ENCODE peak calls at places on chromosomes 4 and X, in six cellular contexts. L is hepatocyte, V is GM06990, T is lower leg skin, H is AG09309, W is astrocyte. Q is an unnamed sample.

GRCh38 chr4:180150818-180151217 is 2092.4 kb upstream of the TENM3 start:
- DNase-seq in L (no peak), H (no peak), T (no peak), W (no peak), V (no peak), Q (no peak)

GRCh38 chrX:121161501-121161933 is 114.1 kb downstream of the GLUD2 start:
- DNase-seq in L (no peak), T (no peak), H (no peak), V (no peak), W (no peak), Q (no peak)

GRCh38 chr4:122117743-122118142 is 34.4 kb upstream of the BLTP1 start:
- DNase-seq in H (peak), W (no peak), T (no peak), L (no peak), V (no peak), Q (no peak)

GRCh38 chr4:93731448-93731847 is 97.1 kb upstream of the ATOH1 start:
- DNase-seq in L (peak), T (no peak), H (no peak), V (no peak), W (peak), Q (no peak)

GRCh38 chr4:166838975-166839614 is 395.2 kb downstream of the SPOCK3 start:
- DNase-seq in H (no peak), W (no peak), L (no peak), T (no peak), V (peak), Q (no peak)

GRCh38 chrX:9340619-9341304 is 124.1 kb upstream of the TBL1X start:
- DNase-seq in H (no peak), L (peak), V (no peak), T (peak), W (peak), Q (no peak)

GRCh38 chr4:72302981-72303704 is 265.9 kb downstream of the ADAMTS3 start:
- DNase-seq in H (no peak), T (no peak), V (no peak), L (peak), W (no peak), Q (peak)

GRCh38 chr4:107719211-107719926 is 665 bp downstream of the PAPSS1 start:
- DNase-seq in L (no peak), V (no peak), H (no peak), T (no peak), W (peak), Q (no peak)

GRCh38 chr4:141240259-141240658 is 19.6 kb downstream of the ZNF330 start:
- DNase-seq in V (no peak), L (no peak), H (no peak), W (no peak), T (no peak), Q (no peak)

GRCh38 chr4:17153572-17153971 is 255.1 kb upstream of the LDB2 start:
- DNase-seq in L (no peak), H (no peak), T (no peak), V (no peak), W (no peak), Q (no peak)

GRCh38 chr4:8914461-8915171 is 43.0 kb upstream of the HMX1 start:
- DNase-seq in W (no peak), H (no peak), L (peak), V (no peak), T (peak), Q (no peak)

GRCh38 chr4:797066-797465 is 28.9 kb downstream of the CPLX1 start:
- DNase-seq in T (no peak), V (no peak), H (no peak), W (no peak), L (no peak), Q (no peak)

GRCh38 chr4:25358515-25359275 is 18.4 kb upstream of the ANAPC4 start:
- DNase-seq in L (peak), V (no peak), W (no peak), T (no peak), H (no peak), Q (no peak)

GRCh38 chr4:147492761-147493160 is 11.9 kb downstream of the EDNRA start:
- DNase-seq in W (peak), L (no peak), T (no peak), H (peak), V (no peak), Q (no peak)

GRCh38 chr4:77159798-77160197 is 2.8 kb downstream of the CCNG2 start:
- DNase-seq in W (no peak), T (no peak), H (no peak), V (no peak), L (no peak), Q (no peak)

GRCh38 chrX:74090049-74090448 is 213.9 kb upstream of the ZCCHC13 start:
- DNase-seq in H (no peak), V (no peak), T (no peak), W (no peak), L (no peak), Q (no peak)

GRCh38 chrX:45230410-45230809 is 29.7 kb upstream of the DIPK2B start:
- DNase-seq in T (no peak), H (no peak), L (no peak), W (no peak), V (no peak), Q (no peak)

GRCh38 chr4:84708406-84709135 is 125.6 kb downstream of the CDS1 start:
- DNase-seq in L (no peak), W (no peak), T (no peak), H (no peak), V (no peak), Q (no peak)

GRCh38 chr4:39201963-39202362 is 19.6 kb downstream of the WDR19 start:
- DNase-seq in W (no peak), H (no peak), L (no peak), V (no peak), T (no peak), Q (no peak)

GRCh38 chrX:110082156-110082555 is 79.2 kb downstream of the TMEM164 start:
- DNase-seq in V (no peak), L (no peak), H (peak), W (peak), T (no peak), Q (no peak)

GRCh38 chr4:83285022-83285387 is 407 bp upstream of the COQ2 start:
- DNase-seq in W (peak), L (peak), T (no peak), H (no peak), V (no peak), Q (peak)

GRCh38 chr4:53132117-53132889 is 233.6 kb downstream of the SCFD2 start:
- DNase-seq in T (no peak), V (peak), H (no peak), W (no peak), L (no peak), Q (no peak)

GRCh38 chrX:127038065-127038464 is 218.5 kb downstream of the PRR32 start:
- DNase-seq in T (no peak), V (no peak), H (no peak), L (no peak), W (no peak), Q (no peak)

GRCh38 chr4:75051431-75051830 is 118.5 kb downstream of the PARM1 start:
- DNase-seq in L (no peak), W (no peak), T (no peak), V (no peak), H (no peak), Q (no peak)

GRCh38 chrX:104459796-104460195 is 106.2 kb upstream of the IL1RAPL2 start:
- DNase-seq in T (no peak), H (no peak), V (no peak), L (no peak), W (no peak), Q (no peak)

GRCh38 chr4:10703146-10703545 is 18.6 kb upstream of the CLNK start:
- DNase-seq in T (no peak), L (no peak), H (no peak), W (peak), V (no peak), Q (no peak)

GRCh38 chr4:54423066-54423465 is 194.0 kb downstream of the PDGFRA start:
- DNase-seq in V (no peak), L (no peak), T (no peak), W (peak), H (peak), Q (no peak)

GRCh38 chrX:37993857-37994619 is 12.3 kb upstream of the SYTL5 start:
- DNase-seq in T (no peak), W (peak), H (no peak), V (peak), L (peak), Q (no peak)

GRCh38 chr4:89486042-89486441 is 178.4 kb upstream of the GPRIN3 start:
- DNase-seq in T (no peak), H (no peak), L (peak), V (no peak), W (peak), Q (no peak)

GRCh38 chrX:118730500-118731247 is 3.3 kb downstream of the IL13RA1 start:
- DNase-seq in H (peak), T (no peak), L (no peak), W (peak), V (no peak), Q (no peak)

GRCh38 chrX:149618871-149619270 is 12.7 kb downstream of the TMEM185A start:
- DNase-seq in W (no peak), T (no peak), V (no peak), H (no peak), L (no peak), Q (no peak)

GRCh38 chr4:68572653-68573052 is 3.5 kb downstream of the UGT2B17 start:
- DNase-seq in L (no peak), W (no peak), T (no peak), V (no peak), H (no peak), Q (no peak)

GRCh38 chrX:27883468-27884092 is 75.8 kb downstream of the MAGEB10 start:
- DNase-seq in H (no peak), T (no peak), L (no peak), V (peak), W (peak), Q (no peak)

GRCh38 chrX:45011131-45011530 is 138.1 kb downstream of the KDM6A start:
- DNase-seq in H (peak), T (no peak), V (no peak), L (no peak), W (peak), Q (no peak)

GRCh38 chr4:52951016-52951415 is 88.9 kb downstream of the RASL11B start:
- DNase-seq in H (no peak), L (no peak), T (no peak), V (no peak), W (no peak), Q (no peak)

DNA sequence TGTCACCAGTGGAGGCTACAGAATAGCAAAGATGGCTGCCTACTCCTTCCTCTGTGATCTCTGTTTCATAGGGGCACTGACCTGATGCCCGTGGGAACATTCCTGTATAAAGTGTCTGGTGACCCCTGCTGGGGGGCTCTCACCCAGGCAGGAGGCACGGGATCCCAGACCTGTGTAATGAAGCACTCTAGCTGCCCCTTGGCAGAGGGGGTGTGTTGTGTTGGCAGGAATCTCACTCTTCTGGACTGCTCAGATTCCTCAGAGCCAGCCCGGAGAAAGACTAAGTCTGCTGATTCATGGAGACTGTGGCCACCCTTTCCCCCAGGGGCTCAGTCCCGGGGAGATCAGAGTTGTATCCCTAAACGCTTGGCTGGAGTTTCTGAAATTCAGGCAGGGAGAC is 648.3 kb downstream of the SPRY1 start:
- DNase-seq in L (no peak), H (no peak), W (no peak), V (no peak), T (no peak), Q (no peak)
- TF ChIP-seq CTCF in L (no peak), H (no peak), W (no peak), V (no peak), T (no peak), Q (no peak)

GRCh38 chr4:41081847-41082246 is 132.5 kb downstream of the APBB2 start:
- DNase-seq in L (no peak), V (no peak), H (no peak), W (no peak), T (no peak), Q (no peak)

GRCh38 chr4:41077628-41078027 is 136.7 kb downstream of the APBB2 start:
- DNase-seq in W (no peak), H (no peak), L (no peak), V (no peak), T (no peak), Q (no peak)

GRCh38 chr4:41080964-41081363 is 133.4 kb downstream of the APBB2 start:
- DNase-seq in T (no peak), W (no peak), V (no peak), L (no peak), H (no peak), Q (no peak)

GRCh38 chr4:41076481-41076880 is 137.9 kb downstream of the APBB2 start:
- DNase-seq in T (no peak), H (no peak), W (no peak), V (no peak), L (no peak), Q (no peak)

DNA sequence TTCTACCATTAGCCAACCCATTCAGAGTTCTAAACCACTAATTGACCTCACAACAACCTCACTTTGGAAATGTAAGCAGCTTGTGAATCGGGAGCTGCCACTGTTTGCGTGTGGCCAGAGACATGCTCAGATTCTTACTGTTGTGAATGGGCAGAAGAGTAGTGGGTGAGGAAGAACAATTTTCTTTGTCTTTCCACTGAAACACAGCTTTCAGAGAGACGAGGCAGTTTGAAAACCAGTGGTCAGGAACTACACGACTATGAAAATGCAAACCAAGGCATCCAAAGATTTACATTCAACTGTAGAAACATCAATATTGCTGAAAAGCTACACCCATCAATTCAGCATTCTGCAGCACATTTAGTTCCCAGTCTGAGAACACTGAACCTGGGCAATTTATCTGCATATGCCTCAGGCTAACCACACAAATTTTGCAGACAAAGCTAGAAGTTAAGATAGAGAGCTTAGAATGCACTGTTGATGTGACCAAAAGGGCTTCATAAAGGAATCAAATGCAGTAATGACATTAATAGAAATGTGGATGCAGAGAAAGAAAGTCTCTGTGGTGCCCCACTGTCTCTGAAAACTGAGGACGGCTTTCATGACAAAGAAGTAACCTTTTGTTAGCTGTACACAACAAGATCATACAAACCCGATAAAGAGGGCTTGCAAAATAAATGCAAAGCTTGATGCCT is 134.3 kb downstream of the APBB2 start:
- DNase-seq in H (no peak), L (no peak), W (no peak), V (no peak), T (no peak), Q (no peak)
- TF ChIP-seq CTCF in H (no peak), L (no peak), W (no peak), V (no peak), T (no peak), Q (no peak)

DNA sequence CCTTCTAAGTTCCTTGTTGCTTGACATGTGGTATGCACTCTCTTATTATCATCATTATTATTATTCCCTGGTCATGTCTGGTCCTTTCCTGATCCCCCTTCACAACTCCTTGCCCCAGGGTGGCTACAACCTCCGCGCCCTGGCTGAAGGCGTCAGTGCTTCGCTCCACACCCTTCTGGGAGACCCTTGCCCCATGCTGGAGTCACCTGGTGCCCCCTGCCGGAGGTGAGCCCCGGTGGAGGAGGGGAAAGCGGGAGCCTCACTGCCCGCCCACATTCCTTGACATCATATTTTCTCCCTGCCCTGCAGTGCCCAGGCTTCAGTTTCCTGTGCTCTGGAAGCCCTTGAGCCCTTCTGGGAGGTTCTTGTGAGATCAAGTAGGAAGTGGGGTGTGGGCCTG is 11.0 kb upstream of the ERAS start:
- DNase-seq in V (no peak), W (no peak), T (no peak), H (no peak), L (no peak), Q (no peak)
- TF ChIP-seq CTCF in V (no peak), W (no peak), T (no peak), H (no peak), L (no peak), Q (no peak)

DNA sequence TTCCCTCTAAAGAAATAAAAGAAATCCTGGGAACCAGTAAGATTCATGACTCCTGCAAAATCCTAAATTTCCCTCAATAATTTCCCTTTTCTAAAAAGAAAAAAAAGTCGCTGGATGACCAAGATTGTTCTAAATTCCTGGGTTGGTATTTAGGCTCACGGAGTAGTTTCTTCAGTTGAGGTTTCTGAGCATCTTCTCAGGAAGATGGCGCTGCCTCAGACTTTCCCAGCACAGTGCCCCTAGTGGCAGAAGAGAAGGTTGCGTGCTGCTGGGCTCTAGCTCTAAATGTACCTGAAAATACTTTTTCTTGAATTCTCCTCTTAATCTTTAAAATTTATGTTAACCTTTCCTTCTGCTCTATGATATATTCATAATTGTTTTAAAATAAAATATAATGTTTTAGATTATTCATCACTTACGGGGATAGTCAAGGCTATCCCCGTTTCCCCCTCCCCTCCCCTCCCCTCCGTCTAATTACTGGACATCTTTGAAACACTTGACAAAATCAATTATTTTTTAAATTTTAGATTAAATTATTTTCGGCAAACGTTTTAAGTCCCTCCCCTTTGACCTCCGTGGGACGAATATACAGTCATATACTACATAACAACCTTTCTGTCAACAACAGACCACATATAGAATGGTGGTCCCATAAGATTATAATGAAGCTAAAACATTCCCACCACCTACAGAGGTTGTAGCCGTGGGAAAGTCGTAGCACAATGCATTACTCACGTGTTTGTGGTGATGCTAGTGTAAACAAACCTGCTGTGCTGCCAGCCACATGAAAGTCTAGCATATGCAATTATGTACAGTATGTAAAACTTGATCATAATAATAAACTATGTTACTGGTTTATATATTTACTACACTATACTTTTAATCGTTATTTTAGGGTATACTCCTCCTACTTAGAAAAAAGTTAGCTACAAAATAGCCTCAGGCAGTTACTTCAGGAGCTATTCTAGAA is 41.0 kb upstream of the GATB start:
- DNase-seq in W (no peak), H (no peak), L (peak), V (no peak), T (no peak), Q (peak)
- TF ChIP-seq CTCF in W (peak), H (peak), L (peak), V (peak), T (no peak), Q (peak)

DNA sequence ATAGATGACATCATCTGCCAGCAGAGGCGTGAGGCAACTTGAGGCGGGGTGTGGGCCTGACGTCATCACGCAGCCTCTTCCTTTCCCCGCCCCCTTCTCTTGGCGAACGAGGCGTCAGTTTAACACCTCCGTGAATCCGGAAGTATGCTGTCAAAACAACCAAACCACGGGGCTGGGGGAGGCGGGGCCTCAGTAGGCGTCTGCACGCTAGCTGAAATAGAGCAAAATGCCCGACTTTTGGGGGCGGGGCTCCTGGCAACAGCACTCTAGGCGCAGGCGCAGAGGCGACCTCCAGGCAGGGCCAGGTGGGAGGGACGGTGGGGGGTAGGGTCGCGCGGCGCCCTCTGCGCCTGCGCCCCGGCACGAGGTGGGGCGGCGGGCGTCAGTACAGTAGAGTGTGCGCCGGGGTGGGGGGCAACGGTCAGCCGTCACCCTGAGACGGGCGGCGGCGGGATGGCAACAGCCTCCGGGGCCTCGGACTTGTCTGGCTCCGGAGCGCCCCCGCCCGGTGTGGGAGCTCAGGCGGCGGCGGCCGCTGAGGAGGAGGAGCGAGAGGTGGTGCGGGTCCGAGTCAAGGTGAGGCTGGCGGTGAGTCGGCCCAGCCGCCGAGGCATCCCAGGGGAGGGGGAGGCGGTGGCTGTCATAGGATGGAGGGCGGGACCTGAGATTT is at the start of gene TBC1D25:
- DNase-seq in V (peak), T (peak), W (peak), L (peak), H (peak), Q (peak)
- TF ChIP-seq CTCF in V (peak), T (no peak), W (no peak), L (peak), H (peak), Q (no peak)